ENCODE peak calls at places on chromosomes 12 and 14, in ten cellular contexts. E is GM06990; K is mesendoderm; T is AG04450; S is HFF-Myc; M is CD8-positive, alpha-beta T cell; I is astrocyte; N is body of pancreas; U is foreskin fibroblast; H is mesenchymal stem cell. P is an unnamed sample.

GRCh38 chr12:50765325-50765911 is 1.5 kb downstream of the ATF1 start:
- DNase-seq in E (peak; percentile 18), K (peak; percentile 72), T (no peak), S (no peak), M (no peak), I (no peak), N (peak; percentile 59), U (no peak), H (peak; percentile 76), P (peak; percentile 75)

GRCh38 chr14:79274641-79275366 is 936.5 kb downstream of the DIO2 start:
- DNase-seq in E (no peak), K (no peak), T (no peak), S (no peak), M (no peak), I (no peak), N (no peak), U (no peak), H (peak; percentile 6), P (no peak)

GRCh38 chr12:116562090-116562489 is 2.9 kb downstream of the MAP1LC3B2 start:
- DNase-seq in E (no peak), K (no peak), T (no peak), S (no peak), M (no peak), I (no peak), N (no peak), U (no peak), H (no peak), P (no peak)

GRCh38 chr12:62758216-62758615 is 176.7 kb downstream of the PPM1H start:
- DNase-seq in E (no peak), K (no peak), T (peak; percentile 88), S (peak; percentile 67), M (no peak), I (peak; percentile 79), N (no peak), U (peak; percentile 66), H (peak; percentile 61), P (no peak)

GRCh38 chr12:129807101-129807500 is 96.7 kb downstream of the TMEM132D start:
- DNase-seq in E (no peak), K (no peak), T (no peak), S (no peak), M (no peak), I (no peak), N (no peak), U (no peak), H (no peak), P (no peak)

GRCh38 chr14:50714452-50715073 is 46.5 kb upstream of the SAV1 start:
- DNase-seq in E (no peak), K (peak; percentile 45), T (no peak), S (peak; percentile 35), M (no peak), I (peak; percentile 16), N (peak; percentile 17), U (peak; percentile 22), H (peak; percentile 33), P (no peak)

GRCh38 chr12:103626498-103626897 is 39.4 kb downstream of the STAB2 start:
- DNase-seq in E (no peak), K (peak; percentile 59), T (no peak), S (no peak), M (no peak), I (no peak), N (no peak), U (peak; percentile 28), H (peak; percentile 35), P (no peak)

GRCh38 chr12:130115646-130116045 is 46.6 kb upstream of the FZD10 start:
- DNase-seq in E (no peak), K (no peak), T (no peak), S (no peak), M (no peak), I (no peak), N (no peak), U (no peak), H (no peak), P (no peak)

GRCh38 chr14:51869426-51870113 is 9.2 kb downstream of the GNG2 start:
- DNase-seq in E (peak; percentile 51), K (no peak), T (no peak), S (no peak), M (peak; percentile 59), I (no peak), N (no peak), U (no peak), H (peak; percentile 47), P (no peak)

GRCh38 chr14:67987596-67987995 is 168.0 kb downstream of the RAD51B start:
- DNase-seq in E (no peak), K (no peak), T (peak; percentile 72), S (no peak), M (no peak), I (peak; percentile 98), N (no peak), U (peak; percentile 18), H (peak; percentile 91), P (no peak)

GRCh38 chr14:70808023-70808401 is 1.3 kb downstream of the MAP3K9 start:
- DNase-seq in E (no peak), K (peak; percentile 91), T (no peak), S (no peak), M (peak; percentile 67), I (no peak), N (peak; percentile 55), U (no peak), H (no peak), P (no peak)

GRCh38 chr14:88305923-88306322 is 17.1 kb downstream of the KCNK10 start:
- DNase-seq in E (no peak), K (no peak), T (no peak), S (no peak), M (no peak), I (no peak), N (no peak), U (no peak), H (no peak), P (no peak)

GRCh38 chr12:74780458-74781241 is 243.0 kb downstream of the ATXN7L3B start:
- DNase-seq in E (no peak), K (no peak), T (no peak), S (peak; percentile 4), M (no peak), I (peak; percentile 81), N (no peak), U (no peak), H (peak; percentile 2), P (no peak)

GRCh38 chr12:77232045-77232444 is 166.7 kb upstream of the E2F7 start:
- DNase-seq in E (no peak), K (no peak), T (peak; percentile 45), S (peak; percentile 89), M (no peak), I (peak; percentile 74), N (no peak), U (peak; percentile 70), H (peak; percentile 8), P (no peak)

GRCh38 chr14:46322730-46323425 is 328.7 kb downstream of the RPL10L start:
- DNase-seq in E (no peak), K (peak; percentile 54), T (no peak), S (no peak), M (no peak), I (no peak), N (no peak), U (no peak), H (peak; percentile 1), P (no peak)

GRCh38 chr12:78866518-78866917 is 1.9 kb downstream of the SYT1 start:
- DNase-seq in E (no peak), K (no peak), T (no peak), S (no peak), M (no peak), I (no peak), N (no peak), U (no peak), H (no peak), P (no peak)

DNA sequence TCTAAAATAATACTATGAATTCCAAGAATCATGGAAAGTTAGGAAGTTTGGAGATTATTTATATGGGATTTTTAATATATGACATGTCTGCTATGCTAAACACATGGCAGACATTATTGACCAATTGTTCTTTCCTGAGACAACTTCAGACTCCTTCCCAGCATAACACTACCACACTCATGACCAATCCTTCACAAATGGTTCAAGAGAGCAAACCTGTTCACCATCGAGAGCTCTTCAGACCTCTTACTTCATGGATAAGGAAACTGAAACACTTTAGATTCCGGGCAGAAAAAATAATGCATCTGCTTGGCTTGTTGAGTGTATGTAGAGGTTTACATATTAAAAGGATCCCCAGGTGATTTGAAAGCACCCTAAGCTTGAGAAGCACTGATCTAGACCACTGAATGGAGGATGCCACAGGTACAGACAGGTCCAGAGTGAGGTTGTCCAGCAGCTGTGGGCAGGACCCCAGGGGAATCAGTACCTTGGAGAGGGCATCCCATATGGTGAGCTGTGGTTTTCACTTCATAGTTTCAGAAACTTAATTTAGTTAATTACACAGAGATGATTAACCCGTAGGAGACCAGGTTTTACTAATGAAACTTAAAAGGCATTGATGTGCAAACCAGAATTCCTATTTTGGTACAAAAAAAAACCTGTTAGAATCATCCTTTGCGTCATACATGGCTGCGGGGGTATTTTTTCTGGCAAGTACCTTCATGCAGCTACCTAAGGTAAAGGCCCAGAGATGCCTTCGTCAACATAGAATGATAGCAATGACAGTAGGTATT is 159.1 kb downstream of the DACT1 start:
- DNase-seq in E (peak; percentile 80), K (peak; percentile 25), T (no peak), S (no peak), M (no peak), I (no peak), N (no peak), U (no peak), H (peak; percentile 27), P (no peak)
- H3K4me3 ChIP-seq in E (no peak overlapping the region), K (no peak overlapping the region), T (no peak overlapping the region), S (no peak overlapping the region), M (no peak overlapping the region), I (no peak overlapping the region), N (no peak overlapping the region), U (no peak overlapping the region), H (no peak overlapping the region), P (no peak overlapping the region)

GRCh38 chr14:55028476-55028875 is 1.4 kb downstream of the SOCS4 start:
- DNase-seq in E (no peak), K (no peak), T (no peak), S (no peak), M (no peak), I (no peak), N (no peak), U (no peak), H (no peak), P (no peak)
- H3K4me3 ChIP-seq in E (peak overlapping the region; percentile 100), K (no peak overlapping the region), T (peak overlapping the region; percentile 87), S (peak overlapping the region; percentile 73), M (peak overlapping the region; percentile 71), I (peak overlapping the region; percentile 94), N (no peak overlapping the region), U (peak overlapping the region; percentile 94), H (peak overlapping the region; percentile 99), P (peak overlapping the region; percentile 80)

DNA sequence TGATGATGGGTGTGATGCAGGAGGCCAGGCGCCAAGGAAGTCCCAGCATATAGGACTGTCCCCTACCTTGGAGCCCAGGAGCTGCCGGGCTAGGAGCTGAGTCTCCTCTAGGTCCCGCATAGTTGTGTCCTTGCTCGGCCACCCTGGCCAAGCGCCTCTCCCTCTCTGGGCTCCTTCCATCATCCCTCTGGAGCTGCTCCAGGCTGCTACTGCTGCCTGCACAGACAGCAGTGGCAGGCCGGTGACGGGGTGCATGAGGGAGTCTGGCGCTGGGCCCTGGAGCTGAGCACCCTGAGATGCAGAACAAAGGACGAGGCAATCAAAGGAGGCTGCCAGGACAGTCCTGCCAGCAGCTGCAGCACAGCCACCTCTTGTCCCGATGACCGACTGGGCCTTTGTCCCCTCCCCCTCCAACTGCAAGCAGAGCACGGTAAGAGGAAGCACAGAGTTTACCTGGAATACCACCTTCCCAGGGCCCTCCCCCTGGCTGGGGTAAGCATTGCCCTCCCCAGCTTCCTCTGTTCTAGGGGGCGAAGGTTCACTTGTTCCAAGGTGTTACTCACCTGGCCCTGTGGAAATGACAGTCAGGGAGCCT is 10.4 kb downstream of the DTX1 start:
- DNase-seq in E (no peak), K (no peak), T (no peak), S (no peak), M (no peak), I (no peak), N (peak; percentile 35), U (no peak), H (no peak), P (no peak)
- H3K4me3 ChIP-seq in E (no peak overlapping the region), K (no peak overlapping the region), T (no peak overlapping the region), S (no peak overlapping the region), M (no peak overlapping the region), I (no peak overlapping the region), N (no peak overlapping the region), U (no peak overlapping the region), H (no peak overlapping the region), P (no peak overlapping the region)

GRCh38 chr12:70637686-70638085 is 457 bp upstream of the PTPRB start:
- DNase-seq in E (no peak), K (no peak), T (no peak), S (no peak), M (no peak), I (no peak), N (no peak), U (no peak), H (no peak), P (no peak)
- H3K4me3 ChIP-seq in E (no peak overlapping the region), K (no peak overlapping the region), T (no peak overlapping the region), S (no peak overlapping the region), M (no peak overlapping the region), I (no peak overlapping the region), N (no peak overlapping the region), U (no peak overlapping the region), H (no peak overlapping the region), P (no peak overlapping the region)

P was measured in Panc1.